ENCODE peak calls at places on chromosomes 1 and 21, in seven cellular contexts. One of them, this sample, is unnamed.

GRCh38 chr1:207873055-207873890 is 37.7 kb downstream of the CD34 start:
- DNase-seq in prostate gland: no peak
- DNase-seq in mesenchymal stem cell: no peak
- DNase-seq in astrocyte: no peak
- DNase-seq in skeletal muscle cell: no peak
- DNase-seq in adrenal gland: peak; percentile 77
- DNase-seq in right lobe of liver: no peak
- DNase-seq in this sample: no peak

GRCh38 chr1:209411491-209411929 is 172.0 kb upstream of the CAMK1G start:
- DNase-seq in prostate gland: peak; percentile 58
- DNase-seq in mesenchymal stem cell: no peak
- DNase-seq in astrocyte: peak; percentile 54
- DNase-seq in skeletal muscle cell: no peak
- DNase-seq in adrenal gland: peak; percentile 8
- DNase-seq in right lobe of liver: no peak
- DNase-seq in this sample: no peak

GRCh38 chr1:226128487-226129075 is 58.0 kb downstream of the ACBD3 start:
- DNase-seq in prostate gland: peak; percentile 56
- DNase-seq in mesenchymal stem cell: peak; percentile 51
- DNase-seq in astrocyte: peak; percentile 56
- DNase-seq in skeletal muscle cell: peak; percentile 16
- DNase-seq in adrenal gland: no peak
- DNase-seq in right lobe of liver: no peak
- DNase-seq in this sample: no peak

GRCh38 chr1:116376734-116377096 is 3.7 kb downstream of the ATP1A1 start:
- DNase-seq in prostate gland: no peak
- DNase-seq in mesenchymal stem cell: peak; percentile 11
- DNase-seq in astrocyte: no peak
- DNase-seq in skeletal muscle cell: no peak
- DNase-seq in adrenal gland: no peak
- DNase-seq in right lobe of liver: no peak
- DNase-seq in this sample: no peak

GRCh38 chr1:116820362-116820761 is 66.1 kb downstream of the CD2 start:
- DNase-seq in prostate gland: no peak
- DNase-seq in mesenchymal stem cell: peak; percentile 84
- DNase-seq in astrocyte: peak; percentile 99
- DNase-seq in skeletal muscle cell: peak; percentile 98
- DNase-seq in adrenal gland: no peak
- DNase-seq in right lobe of liver: no peak
- DNase-seq in this sample: no peak

GRCh38 chr1:77282866-77283539 is 1.2 kb downstream of the AK5 start:
- DNase-seq in prostate gland: no peak
- DNase-seq in mesenchymal stem cell: peak; percentile 35
- DNase-seq in astrocyte: peak; percentile 3
- DNase-seq in skeletal muscle cell: no peak
- DNase-seq in adrenal gland: no peak
- DNase-seq in right lobe of liver: no peak
- DNase-seq in this sample: no peak

GRCh38 chr1:205670143-205670431 is 10.2 kb downstream of the SLC45A3 start:
- DNase-seq in prostate gland: no peak
- DNase-seq in mesenchymal stem cell: no peak
- DNase-seq in astrocyte: no peak
- DNase-seq in skeletal muscle cell: no peak
- DNase-seq in adrenal gland: no peak
- DNase-seq in right lobe of liver: no peak
- DNase-seq in this sample: no peak

GRCh38 chr21:45962531-45963224 is 18.9 kb upstream of the COL6A1 start:
- DNase-seq in prostate gland: no peak
- DNase-seq in mesenchymal stem cell: no peak
- DNase-seq in astrocyte: no peak
- DNase-seq in skeletal muscle cell: no peak
- DNase-seq in adrenal gland: no peak
- DNase-seq in right lobe of liver: no peak
- DNase-seq in this sample: no peak

GRCh38 chr1:2279210-2279639 is 51.1 kb downstream of the SKI start:
- DNase-seq in prostate gland: no peak
- DNase-seq in mesenchymal stem cell: peak; percentile 88
- DNase-seq in astrocyte: peak; percentile 96
- DNase-seq in skeletal muscle cell: peak; percentile 91
- DNase-seq in adrenal gland: peak; percentile 58
- DNase-seq in right lobe of liver: peak; percentile 66
- DNase-seq in this sample: no peak

GRCh38 chr1:162626733-162627132 is 5.5 kb upstream of the DDR2 start:
- DNase-seq in prostate gland: no peak
- DNase-seq in mesenchymal stem cell: no peak
- DNase-seq in astrocyte: no peak
- DNase-seq in skeletal muscle cell: no peak
- DNase-seq in adrenal gland: no peak
- DNase-seq in right lobe of liver: no peak
- DNase-seq in this sample: no peak
- H3K4me3 ChIP-seq in prostate gland: no peak overlapping the region
- H3K4me3 ChIP-seq in mesenchymal stem cell: peak overlapping the region; percentile 66
- H3K4me3 ChIP-seq in astrocyte: no peak overlapping the region
- H3K4me3 ChIP-seq in skeletal muscle cell: no peak overlapping the region
- H3K4me3 ChIP-seq in adrenal gland: no peak overlapping the region
- H3K4me3 ChIP-seq in right lobe of liver: no peak overlapping the region
- H3K4me3 ChIP-seq in this sample: no peak overlapping the region

GRCh38 chr1:93663191-93663614 is 18.4 kb downstream of the BCAR3 start:
- DNase-seq in prostate gland: no peak
- DNase-seq in mesenchymal stem cell: no peak
- DNase-seq in astrocyte: no peak
- DNase-seq in skeletal muscle cell: no peak
- DNase-seq in adrenal gland: no peak
- DNase-seq in right lobe of liver: no peak
- DNase-seq in this sample: no peak

GRCh38 chr1:93665015-93665414 is 16.6 kb downstream of the BCAR3 start:
- DNase-seq in prostate gland: no peak
- DNase-seq in mesenchymal stem cell: peak; percentile 61
- DNase-seq in astrocyte: peak; percentile 44
- DNase-seq in skeletal muscle cell: no peak
- DNase-seq in adrenal gland: no peak
- DNase-seq in right lobe of liver: no peak
- DNase-seq in this sample: no peak

GRCh38 chr1:93659805-93660479 is 21.7 kb downstream of the BCAR3 start:
- DNase-seq in prostate gland: no peak
- DNase-seq in mesenchymal stem cell: peak; percentile 58
- DNase-seq in astrocyte: no peak
- DNase-seq in skeletal muscle cell: no peak
- DNase-seq in adrenal gland: no peak
- DNase-seq in right lobe of liver: no peak
- DNase-seq in this sample: no peak

GRCh38 chr1:93661829-93662474 is 19.7 kb downstream of the BCAR3 start:
- DNase-seq in prostate gland: no peak
- DNase-seq in mesenchymal stem cell: peak; percentile 87
- DNase-seq in astrocyte: peak; percentile 85
- DNase-seq in skeletal muscle cell: peak; percentile 51
- DNase-seq in adrenal gland: no peak
- DNase-seq in right lobe of liver: no peak
- DNase-seq in this sample: no peak

GRCh38 chr1:93662481-93663190 is 19.0 kb downstream of the BCAR3 start:
- DNase-seq in prostate gland: no peak
- DNase-seq in mesenchymal stem cell: peak; percentile 56
- DNase-seq in astrocyte: peak; percentile 74
- DNase-seq in skeletal muscle cell: no peak
- DNase-seq in adrenal gland: no peak
- DNase-seq in right lobe of liver: no peak
- DNase-seq in this sample: no peak
- H3K4me3 ChIP-seq in prostate gland: no peak overlapping the region
- H3K4me3 ChIP-seq in mesenchymal stem cell: peak overlapping the region; percentile 54
- H3K4me3 ChIP-seq in astrocyte: peak overlapping the region; percentile 19
- H3K4me3 ChIP-seq in skeletal muscle cell: no peak overlapping the region
- H3K4me3 ChIP-seq in adrenal gland: no peak overlapping the region
- H3K4me3 ChIP-seq in right lobe of liver: no peak overlapping the region
- H3K4me3 ChIP-seq in this sample: no peak overlapping the region

GRCh38 chr21:37536616-37537278 is 170.2 kb downstream of the DYRK1A start:
- DNase-seq in prostate gland: no peak
- DNase-seq in mesenchymal stem cell: no peak
- DNase-seq in astrocyte: no peak
- DNase-seq in skeletal muscle cell: no peak
- DNase-seq in adrenal gland: no peak
- DNase-seq in right lobe of liver: no peak
- DNase-seq in this sample: no peak

GRCh38 chr21:37537391-37537996 is 170.9 kb downstream of the DYRK1A start:
- DNase-seq in prostate gland: no peak
- DNase-seq in mesenchymal stem cell: no peak
- DNase-seq in astrocyte: no peak
- DNase-seq in skeletal muscle cell: no peak
- DNase-seq in adrenal gland: no peak
- DNase-seq in right lobe of liver: no peak
- DNase-seq in this sample: no peak

GRCh38 chr21:37535130-37535529 is 168.6 kb downstream of the DYRK1A start:
- DNase-seq in prostate gland: no peak
- DNase-seq in mesenchymal stem cell: no peak
- DNase-seq in astrocyte: no peak
- DNase-seq in skeletal muscle cell: no peak
- DNase-seq in adrenal gland: no peak
- DNase-seq in right lobe of liver: no peak
- DNase-seq in this sample: no peak

GRCh38 chr21:37534431-37534830 is 167.9 kb downstream of the DYRK1A start:
- DNase-seq in prostate gland: no peak
- DNase-seq in mesenchymal stem cell: no peak
- DNase-seq in astrocyte: no peak
- DNase-seq in skeletal muscle cell: no peak
- DNase-seq in adrenal gland: no peak
- DNase-seq in right lobe of liver: no peak
- DNase-seq in this sample: no peak

DNA sequence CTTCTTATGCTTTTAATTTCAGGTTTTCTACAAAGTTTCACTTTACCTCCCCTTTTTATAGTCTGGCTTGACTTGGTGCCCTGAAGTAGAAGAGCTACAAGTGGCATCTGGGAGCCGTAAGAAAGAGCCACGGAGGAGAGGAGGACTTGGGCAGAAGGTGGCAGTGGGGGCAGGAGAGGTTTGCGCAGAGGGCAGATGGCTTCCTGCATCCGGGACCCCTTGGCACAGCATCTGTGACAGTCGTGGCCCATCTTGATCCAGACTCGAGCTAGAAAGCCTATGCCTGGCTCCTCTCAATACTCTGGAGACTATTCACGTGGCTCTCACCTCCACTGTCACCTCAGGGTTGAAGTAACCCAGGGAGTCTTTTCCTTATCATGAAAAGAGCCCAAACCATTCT is 169.1 kb downstream of the DYRK1A start:
- DNase-seq in prostate gland: no peak
- DNase-seq in mesenchymal stem cell: no peak
- DNase-seq in astrocyte: no peak
- DNase-seq in skeletal muscle cell: no peak
- DNase-seq in adrenal gland: no peak
- DNase-seq in right lobe of liver: no peak
- DNase-seq in this sample: no peak
- H3K4me3 ChIP-seq in prostate gland: no peak overlapping the region
- H3K4me3 ChIP-seq in mesenchymal stem cell: no peak overlapping the region
- H3K4me3 ChIP-seq in astrocyte: no peak overlapping the region
- H3K4me3 ChIP-seq in skeletal muscle cell: no peak overlapping the region
- H3K4me3 ChIP-seq in adrenal gland: no peak overlapping the region
- H3K4me3 ChIP-seq in right lobe of liver: no peak overlapping the region
- H3K4me3 ChIP-seq in this sample: no peak overlapping the region

DNA sequence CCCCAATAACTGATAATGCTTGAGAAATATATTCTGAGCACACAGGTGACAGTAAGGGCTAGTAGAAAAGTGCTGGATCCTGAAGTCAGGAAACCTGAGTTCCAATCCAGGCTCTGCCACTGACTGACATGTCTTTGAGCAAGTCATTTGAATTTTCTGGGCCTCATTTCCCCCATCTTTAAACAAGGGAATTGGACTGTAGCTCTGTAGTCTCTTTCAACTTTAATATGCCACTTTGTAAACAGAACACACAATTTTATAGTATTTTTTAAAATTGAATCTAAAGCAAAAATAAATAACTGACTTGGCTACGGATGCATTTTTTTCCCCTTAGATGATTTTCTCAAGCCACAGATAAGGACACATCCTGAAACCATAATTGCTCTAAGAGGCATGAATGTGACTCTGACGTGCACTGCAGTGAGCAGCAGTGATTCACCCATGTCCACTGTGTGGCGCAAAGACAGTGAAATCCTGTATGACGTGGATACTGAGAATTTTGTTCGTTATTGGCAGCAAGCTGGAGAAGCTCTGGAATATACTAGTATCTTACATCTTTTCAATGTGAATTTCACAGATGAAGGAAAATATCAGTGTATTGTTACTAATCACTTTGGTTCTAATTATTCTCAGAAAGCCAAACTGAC is 37.0 kb downstream of the LRIG2 start:
- DNase-seq in prostate gland: peak; percentile 49
- DNase-seq in mesenchymal stem cell: peak; percentile 95
- DNase-seq in astrocyte: peak; percentile 97
- DNase-seq in skeletal muscle cell: peak; percentile 83
- DNase-seq in adrenal gland: peak; percentile 82
- DNase-seq in right lobe of liver: no peak
- DNase-seq in this sample: peak; percentile 74
- H3K4me3 ChIP-seq in prostate gland: no peak overlapping the region
- H3K4me3 ChIP-seq in mesenchymal stem cell: no peak overlapping the region
- H3K4me3 ChIP-seq in astrocyte: no peak overlapping the region
- H3K4me3 ChIP-seq in skeletal muscle cell: no peak overlapping the region
- H3K4me3 ChIP-seq in adrenal gland: no peak overlapping the region
- H3K4me3 ChIP-seq in right lobe of liver: no peak overlapping the region
- H3K4me3 ChIP-seq in this sample: no peak overlapping the region